ENCODE peak calls at places on chromosome 7, in five cellular contexts. X is NCI-H1092 treated with DMSO at 0.1 percent for 48 hours, N is Calu3, F is RCC 7860, M is body of pancreas. J is an unnamed sample.

GRCh38 chr7:4138866-4139265 is 543.2 kb upstream of the FOXK1 start:
- DNase-seq in X (no peak), N (no peak), M (no peak), F (no peak), J (no peak)

GRCh38 chr7:47474937-47475879 is 106.7 kb downstream of the TNS3 start:
- DNase-seq in X (no peak), F (peak), N (peak), M (peak), J (no peak)

GRCh38 chr7:64882341-64883112 is 20.5 kb upstream of the ZNF273 start:
- DNase-seq in M (peak), X (no peak), N (no peak), F (no peak), J (peak)

GRCh38 chr7:142298009-142298408 is 40.2 kb upstream of the PRSS58 start:
- DNase-seq in F (no peak), N (no peak), X (no peak), M (no peak), J (no peak)

GRCh38 chr7:254337-255037 is 35.5 kb upstream of the FOXL3 start:
- DNase-seq in F (no peak), M (no peak), X (no peak), N (no peak), J (no peak)

GRCh38 chr7:84568786-84569185 is 374.2 kb upstream of the SEMA3A start:
- DNase-seq in M (no peak), F (no peak), N (no peak), X (no peak), J (no peak)

GRCh38 chr7:139679731-139680594 is 97.8 kb downstream of the HIPK2 start:
- DNase-seq in X (no peak), F (peak), M (peak), N (peak), J (no peak)

GRCh38 chr7:44322631-44323363 is 2.6 kb downstream of the CAMK2B start:
- DNase-seq in N (no peak), X (peak), F (peak), M (peak), J (no peak)

GRCh38 chr7:91164948-91165845 is 99.0 kb upstream of the FZD1 start:
- DNase-seq in F (peak), M (no peak), X (no peak), N (no peak), J (no peak)

GRCh38 chr7:55572378-55573233 is at the start of gene VOPP1:
- DNase-seq in F (peak), N (peak), M (peak), X (peak), J (peak)